ENCODE peak calls at places on chromosomes 2 and 18, in nine cellular contexts. H is ovary, Z is BE2C, C is tibial artery, J is A549, T is Peyer's patch, G is left lung, A is lower lobe of right lung, L is body of pancreas. U is an unnamed sample.

GRCh38 chr2:218998414-218999002 is 5.3 kb upstream of the CRYBA2 start:
- DNase-seq in T (no peak), H (no peak), A (no peak), J (no peak), L (no peak), C (no peak), G (no peak), Z (peak; percentile 30), U (no peak)

GRCh38 chr18:55116855-55117254 is 157.6 kb upstream of the CCDC68 start:
- DNase-seq in A (no peak), H (no peak), Z (no peak), T (no peak), G (no peak), L (no peak), C (no peak), J (no peak), U (no peak)

GRCh38 chr2:113075030-113075429 is 7.3 kb downstream of the IL1F10 start:
- DNase-seq in C (no peak), L (no peak), Z (no peak), G (no peak), H (no peak), A (no peak), J (no peak), T (no peak), U (no peak)

GRCh38 chr2:216372761-216373291 is 543 bp upstream of the MARCHF4 start:
- DNase-seq in G (no peak), C (no peak), A (no peak), J (peak; percentile 56), T (no peak), L (no peak), H (no peak), Z (no peak), U (no peak)

GRCh38 chr2:238236571-238236970 is 3.3 kb downstream of the HES6 start:
- DNase-seq in C (no peak), H (no peak), L (no peak), J (no peak), A (no peak), T (no peak), G (no peak), Z (no peak), U (no peak)

GRCh38 chr2:27891063-27891819 is 712 bp downstream of the BABAM2 start:
- DNase-seq in A (peak; percentile 85), T (peak; percentile 89), G (peak; percentile 87), C (peak; percentile 92), Z (peak; percentile 16), J (peak; percentile 94), H (peak; percentile 89), L (peak; percentile 85), U (peak; percentile 81)

GRCh38 chr2:179265082-179265575 is 497 bp upstream of the SESTD1 start:
- DNase-seq in G (no peak), T (no peak), L (no peak), Z (no peak), J (no peak), A (no peak), H (no peak), C (no peak), U (no peak)

GRCh38 chr2:172350844-172351480 is 76.4 kb upstream of the ITGA6 start:
- DNase-seq in Z (no peak), C (peak; percentile 92), J (no peak), T (no peak), A (peak; percentile 63), H (no peak), G (peak; percentile 75), L (peak; percentile 97), U (no peak)

GRCh38 chr2:193695367-193695766 is 1500.6 kb upstream of the TMEFF2 start:
- DNase-seq in G (no peak), C (no peak), Z (peak; percentile 18), T (no peak), L (no peak), A (no peak), H (no peak), J (peak; percentile 31), U (no peak)

GRCh38 chr2:201855356-201855755 is 49.0 kb downstream of the CDK15 start:
- DNase-seq in C (no peak), L (no peak), T (no peak), J (no peak), G (no peak), H (no peak), A (no peak), Z (no peak), U (no peak)

GRCh38 chr2:193303464-193303863 is 1108.7 kb upstream of the TMEFF2 start:
- DNase-seq in J (no peak), T (no peak), H (no peak), C (no peak), L (no peak), G (no peak), A (no peak), Z (no peak), U (no peak)

GRCh38 chr18:76588591-76589303 is 93.7 kb upstream of the ZNF516 start:
- DNase-seq in H (no peak), T (no peak), Z (no peak), L (no peak), A (no peak), C (no peak), G (no peak), J (no peak), U (no peak)

GRCh38 chr2:50514881-50515280 is 517.1 kb downstream of the NRXN1 start:
- DNase-seq in G (no peak), T (no peak), A (no peak), L (no peak), H (no peak), C (no peak), J (no peak), Z (no peak), U (no peak)

GRCh38 chr2:95077893-95078603 is 43.6 kb downstream of the MRPS5 start:
- DNase-seq in A (no peak), H (no peak), J (no peak), Z (no peak), C (no peak), T (no peak), L (no peak), G (no peak), U (no peak)

GRCh38 chr2:75570948-75571729 is 10.4 kb upstream of the EVA1A start:
- DNase-seq in J (no peak), T (no peak), L (peak; percentile 95), G (peak; percentile 53), A (no peak), Z (no peak), H (no peak), C (no peak), U (no peak)

GRCh38 chr2:121429119-121429903 is 101.4 kb upstream of the RNU4ATAC start:
- DNase-seq in A (no peak), C (no peak), J (no peak), L (no peak), H (no peak), G (no peak), T (no peak), Z (no peak), U (peak; percentile 43)

GRCh38 chr2:131152065-131152464 is 46.9 kb downstream of the PLEKHB2 start:
- DNase-seq in A (no peak), G (no peak), H (no peak), L (no peak), C (no peak), Z (no peak), T (no peak), J (no peak), U (no peak)

GRCh38 chr2:187689372-187689771 is 135.1 kb upstream of the TFPI start:
- DNase-seq in L (no peak), J (peak; percentile 7), G (no peak), A (no peak), Z (no peak), C (no peak), H (no peak), T (no peak), U (no peak)

GRCh38 chr2:241762933-241763369 is 13.7 kb upstream of the GAL3ST2 start:
- DNase-seq in G (no peak), T (peak; percentile 41), J (no peak), Z (peak; percentile 15), C (peak; percentile 60), L (peak; percentile 29), H (no peak), A (no peak), U (no peak)

GRCh38 chr2:43119303-43119702 is 107.1 kb downstream of the ZFP36L2 start:
- DNase-seq in T (no peak), H (no peak), L (no peak), C (no peak), Z (no peak), G (no peak), J (no peak), A (no peak), U (no peak)
- H3K9me3 ChIP-seq in T (peaks cover 5% of the 10 kb centered on the region), H (no peaks in the 10 kb centered on the region), L (no peaks in the 10 kb centered on the region), C (peaks cover 3% of the 10 kb centered on the region), Z (no peaks in the 10 kb centered on the region), G (peaks cover 10% of the 10 kb centered on the region), J (peaks cover 8% of the 10 kb centered on the region), A (peaks cover 7% of the 10 kb centered on the region), U (peaks cover 21% of the 10 kb centered on the region)

GRCh38 chr2:207692206-207693065 is 19.0 kb upstream of the CCNYL1 start:
- DNase-seq in L (peak; percentile 68), C (no peak), G (no peak), J (peak; percentile 74), T (peak; percentile 39), H (no peak), Z (peak; percentile 59), A (peak; percentile 62), U (peak; percentile 54)
- H3K4me1 ChIP-seq in L (no peaks in the 10 kb centered on the region), C (peaks cover 43% of the 10 kb centered on the region), G (peaks cover 13% of the 10 kb centered on the region), J (peaks cover 20% of the 10 kb centered on the region), T (no peaks in the 10 kb centered on the region), H (no peaks in the 10 kb centered on the region), Z (no peaks in the 10 kb centered on the region), A (no peaks in the 10 kb centered on the region), U (no peaks in the 10 kb centered on the region)

DNA sequence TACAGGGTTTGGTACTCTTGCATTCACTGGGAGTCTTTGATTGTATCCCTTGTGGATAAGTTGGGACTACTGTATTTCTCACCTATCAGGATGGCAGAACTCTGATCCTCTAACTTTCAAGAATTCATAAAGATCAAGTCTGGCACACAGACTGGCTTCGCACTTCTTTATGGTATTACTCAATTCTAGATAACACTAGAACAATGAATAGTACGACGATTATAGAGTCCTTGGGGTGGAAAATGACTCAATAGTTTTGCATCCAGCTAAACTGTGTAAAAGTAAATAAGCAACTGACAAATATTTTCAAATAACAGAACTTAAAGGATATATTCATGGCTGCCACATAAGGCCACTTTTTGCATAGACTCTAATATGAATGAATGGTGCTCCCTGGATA is 103.4 kb upstream of the MEX3C start:
- DNase-seq in H (no peak), G (no peak), L (no peak), A (no peak), J (no peak), T (no peak), C (no peak), Z (no peak), U (no peak)
- TF ChIP-seq CTCF in H (no peak), G (no peak), L (no peak), A (no peak), J (no peak), T (no peak), C (no peak), Z (no peak), U (no peak)

DNA sequence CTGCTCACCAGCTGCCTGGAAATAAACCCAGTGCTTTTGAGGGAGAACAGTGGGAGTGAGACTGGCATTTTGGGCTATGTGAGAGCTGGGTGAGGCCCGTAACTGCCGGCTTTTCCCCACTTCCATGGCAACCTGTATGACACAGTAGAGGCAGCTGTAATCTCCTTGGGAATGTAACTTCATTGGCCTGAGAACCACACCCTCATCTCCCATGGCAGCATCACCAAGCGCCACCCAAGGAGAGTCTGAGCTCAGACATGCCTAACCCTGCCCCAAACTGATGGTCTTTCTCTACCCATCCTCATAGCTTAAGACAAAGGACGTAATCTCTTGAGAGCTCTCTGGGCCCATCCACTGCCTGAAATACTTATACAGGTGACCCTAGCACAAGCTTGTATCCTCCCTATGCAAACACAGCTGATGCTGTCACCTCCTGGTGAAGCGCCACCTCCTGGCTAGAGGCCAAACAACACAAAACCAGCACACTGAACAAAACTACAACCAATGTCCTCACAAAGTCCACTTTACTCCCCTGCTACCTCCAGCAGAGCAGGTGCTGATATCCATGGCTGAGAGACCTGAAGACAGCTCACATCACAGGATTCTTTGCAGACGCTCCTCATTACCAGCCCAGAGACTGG is 763.4 kb upstream of the NRXN1 start:
- DNase-seq in J (peak; percentile 19), H (no peak), A (no peak), T (no peak), Z (peak; percentile 21), L (no peak), G (no peak), C (no peak), U (peak; percentile 16)
- H3K9me3 ChIP-seq in J (peaks cover 32% of the 10 kb centered on the region), H (no peaks in the 10 kb centered on the region), A (peaks cover 1% of the 10 kb centered on the region), T (no peaks in the 10 kb centered on the region), Z (no peaks in the 10 kb centered on the region), L (no peaks in the 10 kb centered on the region), G (peaks cover 5% of the 10 kb centered on the region), C (no peaks in the 10 kb centered on the region), U (no peaks in the 10 kb centered on the region)

U was measured in Caco-2.